ENCODE peak calls at places on chromosomes 16 and 17, in five cellular contexts. R, K, X, D and H are unnamed samples.

GRCh38 chr17:37742114-37742761 is 2.6 kb downstream of the HNF1B start:
- DNase-seq in R (no peak), K (no peak), X (peak), D (no peak), H (no peak)

GRCh38 chr17:44847581-44847980 is at the start of gene HIGD1B:
- DNase-seq in R (no peak), K (no peak), X (no peak), D (no peak), H (no peak)

GRCh38 chr17:17420035-17420434 is 56.8 kb upstream of the MED9 start:
- DNase-seq in R (no peak), K (peak), X (no peak), D (no peak), H (peak)

GRCh38 chr16:78925071-78925714 is 675.3 kb downstream of the MAF start:
- DNase-seq in R (no peak), K (peak), X (peak), D (no peak), H (peak)

GRCh38 chr16:2056681-2057407 is 9.1 kb downstream of the TSC2 start:
- DNase-seq in R (no peak), K (no peak), X (no peak), D (no peak), H (no peak)

GRCh38 chr16:58026139-58026704 is 668 bp downstream of the MMP15 start:
- DNase-seq in R (peak), K (peak), X (peak), D (peak), H (peak)

GRCh38 chr16:85190572-85190971 is 78.3 kb upstream of the CIBAR2 start:
- DNase-seq in R (no peak), K (no peak), X (no peak), D (no peak), H (no peak)

GRCh38 chr17:17672453-17673368 is 8.5 kb upstream of the RAI1 start:
- DNase-seq in R (no peak), K (no peak), X (no peak), D (no peak), H (no peak)

GRCh38 chr17:78379134-78379497 is 667 bp downstream of the PGS1 start:
- DNase-seq in R (no peak), K (no peak), X (no peak), D (no peak), H (no peak)

GRCh38 chr17:37147301-37147812 is 198.6 kb downstream of the AATF start:
- DNase-seq in R (no peak), K (no peak), X (no peak), D (no peak), H (no peak)

GRCh38 chr16:67449739-67450138 is 18.8 kb downstream of the HSD11B2 start:
- DNase-seq in R (no peak), K (peak), X (no peak), D (no peak), H (peak)

GRCh38 chr17:32142038-32142856 is at the start of gene RHOT1:
- DNase-seq in R (peak), K (peak), X (peak), D (peak), H (peak)

GRCh38 chr17:81081619-81082176 is 46.7 kb downstream of the BAIAP2 start:
- DNase-seq in R (no peak), K (no peak), X (no peak), D (no peak), H (no peak)

GRCh38 chr17:81400154-81400938 is 5.1 kb downstream of the BAHCC1 start:
- DNase-seq in R (no peak), K (no peak), X (peak), D (no peak), H (peak)

GRCh38 chr17:16909887-16910286 is 62.0 kb downstream of the TNFRSF13B start:
- DNase-seq in R (no peak), K (no peak), X (peak), D (no peak), H (no peak)

GRCh38 chr17:1169471-1169908 is 10.3 kb downstream of the ABR start:
- DNase-seq in R (no peak), K (peak), X (no peak), D (no peak), H (no peak)

GRCh38 chr17:45432405-45433113 is at the start of gene ARHGAP27:
- DNase-seq in R (peak), K (no peak), X (peak), D (no peak), H (peak)

GRCh38 chr17:37752482-37752881 is 7.6 kb upstream of the HNF1B start:
- DNase-seq in R (no peak), K (no peak), X (no peak), D (no peak), H (no peak)

GRCh38 chr16:50651835-50652438 is 29.2 kb downstream of the SNX20 start:
- DNase-seq in R (no peak), K (no peak), X (no peak), D (no peak), H (no peak)

GRCh38 chr16:58462499-58462996 is 37.4 kb upstream of the NDRG4 start:
- DNase-seq in R (peak), K (no peak), X (peak), D (no peak), H (no peak)

GRCh38 chr17:63998721-63999679 is 849 bp downstream of the PRR29 start:
- DNase-seq in R (peak), K (no peak), X (no peak), D (no peak), H (no peak)

GRCh38 chr17:47872651-47873161 is 21.7 kb upstream of the SP6 start:
- DNase-seq in R (peak), K (no peak), X (peak), D (no peak), H (no peak)

DNA sequence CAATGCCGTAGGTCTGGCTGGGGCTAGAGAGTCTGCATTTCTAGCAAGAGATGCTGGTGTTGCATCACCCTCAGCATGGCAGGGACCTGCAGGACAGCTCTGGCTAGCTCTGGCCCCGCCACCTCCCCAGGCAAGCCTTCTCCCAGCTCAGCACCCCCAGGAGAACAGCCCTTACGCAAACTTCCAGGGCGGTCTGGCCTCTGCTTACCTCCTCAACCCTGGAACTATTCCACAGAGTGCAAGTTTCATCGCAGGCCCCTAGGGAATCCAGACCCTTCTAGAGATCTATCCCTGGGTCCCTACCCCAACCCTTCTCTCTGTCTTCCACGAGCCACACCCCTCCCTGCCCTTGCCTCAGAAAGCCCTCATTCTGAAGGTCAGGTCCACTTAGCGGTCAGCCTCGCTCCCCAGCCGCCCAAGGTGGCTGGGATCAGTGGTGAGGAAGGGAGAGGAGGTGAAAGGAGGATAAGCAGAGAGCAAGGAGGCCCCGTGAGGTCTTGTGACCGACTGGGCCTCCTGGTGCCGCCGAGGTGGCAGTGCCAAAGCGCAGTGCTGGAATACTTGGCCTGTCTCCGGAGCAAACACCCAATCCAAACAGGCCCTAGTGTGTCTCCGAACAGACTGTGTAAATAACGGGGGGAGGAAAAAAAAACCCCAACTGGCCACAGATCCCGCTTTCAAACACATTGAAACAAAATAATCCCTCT is 380.7 kb downstream of the SOX9 start:
- DNase-seq in R (peak), K (no peak), X (no peak), D (no peak), H (no peak)
- TF ChIP-seq POLR2A in R (no peak), K (no peak), X (no peak), D (no peak), H (no peak)

GRCh38 chr17:7293131-7293557 is 1.3 kb downstream of the YBX2 start:
- DNase-seq in R (no peak), K (no peak), X (no peak), D (no peak), H (peak)

GRCh38 chr17:7293821-7294613 is 422 bp downstream of the YBX2 start:
- DNase-seq in R (no peak), K (no peak), X (peak), D (no peak), H (peak)

GRCh38 chr17:7294614-7295153 is at the start of gene YBX2:
- DNase-seq in R (peak), K (peak), X (peak), D (peak), H (peak)

GRCh38 chr17:7295230-7296180 is 1.1 kb upstream of the YBX2 start:
- DNase-seq in R (no peak), K (no peak), X (no peak), D (no peak), H (no peak)

DNA sequence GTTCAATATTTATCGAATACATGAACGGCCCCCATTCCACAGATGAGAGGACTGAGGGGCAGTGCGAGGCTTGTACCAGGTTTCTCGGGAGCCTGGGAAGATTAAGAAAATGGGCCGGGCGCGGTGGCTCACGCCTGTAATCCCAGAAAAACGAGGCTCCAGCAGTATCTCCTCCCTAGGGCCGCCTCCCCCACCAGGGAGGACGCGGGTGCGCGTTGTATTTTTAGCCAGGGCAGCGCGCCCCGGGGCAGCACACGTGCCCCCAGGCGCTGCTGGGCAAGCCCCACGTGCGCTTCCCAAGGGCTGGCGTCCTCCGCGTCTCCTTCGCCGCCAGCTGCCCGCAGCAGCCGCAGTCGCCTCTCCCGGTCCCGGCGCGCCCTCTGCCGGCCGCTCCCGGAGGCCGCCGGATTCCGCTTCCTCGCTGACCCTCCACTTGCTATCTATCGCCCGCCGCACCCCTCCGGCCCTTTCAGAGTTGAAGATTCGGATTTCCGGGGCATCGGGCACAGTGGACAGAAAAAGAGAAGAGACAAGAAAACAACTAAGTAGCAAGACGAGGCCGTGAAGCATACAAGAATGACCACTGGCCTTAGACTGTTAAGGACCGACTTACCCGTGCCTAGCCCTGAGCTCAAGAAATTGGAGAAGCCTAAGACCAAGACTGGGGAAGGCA is 1.9 kb upstream of the YBX2 start:
- DNase-seq in R (peak), K (peak), X (peak), D (peak), H (peak)
- TF ChIP-seq POLR2A in R (no peak), K (no peak), X (no peak), D (no peak), H (peak)

GRCh38 chr16:14056970-14057369 is 14.1 kb upstream of the MRTFB start:
- DNase-seq in R (no peak), K (no peak), X (no peak), D (no peak), H (no peak)
- TF ChIP-seq POLR2A in R (no peak), K (no peak), X (no peak), D (no peak), H (no peak)

GRCh38 chr17:39626671-39627169 is at the start of gene PPP1R1B:
- DNase-seq in R (peak), K (no peak), X (peak), D (no peak), H (no peak)
- TF ChIP-seq POLR2A in R (no peak), K (no peak), X (no peak), D (no peak), H (no peak)

DNA sequence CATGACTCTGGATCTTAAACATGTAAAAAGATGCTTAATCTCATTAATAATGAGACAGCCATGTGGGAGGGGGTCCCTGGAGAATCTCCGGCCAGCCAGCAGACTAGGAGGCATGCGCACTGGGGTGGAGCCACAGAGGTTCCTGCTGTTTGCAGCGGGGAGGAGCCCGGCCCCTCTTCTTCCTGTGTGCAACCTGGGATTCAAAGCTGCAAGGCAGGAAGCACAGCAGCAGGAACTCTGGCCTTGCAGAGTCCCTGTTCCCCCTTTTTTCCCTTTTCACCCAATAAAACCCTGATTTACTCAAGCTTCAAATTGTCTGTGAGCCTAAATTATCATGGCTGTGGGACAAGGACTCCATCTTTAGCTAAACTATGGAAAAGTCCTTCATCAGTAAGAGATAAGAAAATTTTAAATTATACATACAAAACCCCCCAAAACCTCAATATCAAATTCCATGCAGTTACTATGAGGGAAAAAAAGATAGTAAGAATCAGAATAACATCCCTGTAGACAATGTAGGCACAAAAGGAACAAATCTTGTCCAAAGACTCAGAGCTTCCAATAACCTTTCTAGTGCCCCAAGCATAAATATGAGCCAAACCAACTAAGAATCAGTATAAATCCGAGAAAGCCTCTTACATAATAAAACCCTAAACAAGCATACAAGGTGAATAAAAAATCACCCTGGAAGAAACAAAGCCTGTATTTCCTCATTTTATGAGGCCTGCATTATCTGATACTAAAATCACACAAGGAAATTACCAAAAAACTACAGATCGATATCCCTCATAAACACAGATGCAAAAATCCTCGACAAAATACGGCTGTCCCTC is 12.1 kb downstream of the CFDP1 start:
- DNase-seq in R (peak), K (peak), X (peak), D (peak), H (no peak)
- TF ChIP-seq POLR2A in R (no peak), K (no peak), X (no peak), D (no peak), H (no peak)

GRCh38 chr17:29718446-29719039 is 95.8 kb upstream of the CORO6 start:
- DNase-seq in R (no peak), K (no peak), X (peak), D (no peak), H (peak)

GRCh38 chr17:29723283-29724047 is 100.8 kb upstream of the CORO6 start:
- DNase-seq in R (no peak), K (no peak), X (no peak), D (no peak), H (no peak)

GRCh38 chr17:29720471-29720990 is 97.8 kb upstream of the CORO6 start:
- DNase-seq in R (no peak), K (no peak), X (no peak), D (no peak), H (no peak)

GRCh38 chr17:29719469-29719868 is 96.8 kb upstream of the CORO6 start:
- DNase-seq in R (no peak), K (no peak), X (no peak), D (no peak), H (no peak)

DNA sequence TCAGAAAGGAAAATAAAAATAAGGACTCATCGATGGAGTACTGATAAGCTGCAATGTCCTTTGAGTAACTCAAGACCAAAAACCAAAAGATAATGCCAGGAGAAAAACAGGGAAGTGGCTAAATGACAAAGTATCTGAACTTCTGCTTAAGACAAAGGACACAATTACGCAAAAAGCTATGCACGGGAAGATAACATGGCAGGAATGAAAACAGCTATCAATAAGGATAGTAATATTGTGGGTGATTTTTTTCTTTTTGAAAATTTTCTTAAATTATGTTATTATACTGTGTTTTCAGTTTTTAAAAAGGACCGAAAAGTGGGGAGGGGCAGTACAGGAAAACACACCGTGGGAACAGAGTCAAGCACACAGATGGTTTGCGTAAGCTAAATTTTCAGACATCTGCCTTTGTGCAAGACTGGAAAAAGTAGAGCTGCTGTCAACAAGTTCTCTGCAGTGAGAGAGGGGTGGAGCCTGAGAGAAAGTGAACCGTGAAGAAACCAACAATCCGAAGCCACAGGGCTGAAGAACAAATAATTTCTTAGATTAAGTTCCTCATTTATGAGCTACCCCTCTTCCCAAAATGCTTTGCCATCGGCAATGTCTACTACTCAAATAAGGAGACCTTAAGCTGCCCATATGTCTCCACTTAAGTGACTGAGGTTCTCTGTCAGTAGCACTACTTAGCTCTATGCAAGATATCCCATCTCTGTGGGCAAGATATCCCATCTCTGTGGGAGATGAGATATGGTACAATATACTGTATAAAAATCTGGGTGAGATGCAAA is 99.9 kb upstream of the CORO6 start:
- DNase-seq in R (no peak), K (peak), X (no peak), D (no peak), H (peak)
- TF ChIP-seq POLR2A in R (no peak), K (no peak), X (no peak), D (no peak), H (no peak)

GRCh38 chr16:31354394-31355291 is at the start of gene ITGAX:
- DNase-seq in R (peak), K (peak), X (no peak), D (no peak), H (peak)
- TF ChIP-seq POLR2A in R (no peak), K (no peak), X (no peak), D (no peak), H (no peak)

DNA sequence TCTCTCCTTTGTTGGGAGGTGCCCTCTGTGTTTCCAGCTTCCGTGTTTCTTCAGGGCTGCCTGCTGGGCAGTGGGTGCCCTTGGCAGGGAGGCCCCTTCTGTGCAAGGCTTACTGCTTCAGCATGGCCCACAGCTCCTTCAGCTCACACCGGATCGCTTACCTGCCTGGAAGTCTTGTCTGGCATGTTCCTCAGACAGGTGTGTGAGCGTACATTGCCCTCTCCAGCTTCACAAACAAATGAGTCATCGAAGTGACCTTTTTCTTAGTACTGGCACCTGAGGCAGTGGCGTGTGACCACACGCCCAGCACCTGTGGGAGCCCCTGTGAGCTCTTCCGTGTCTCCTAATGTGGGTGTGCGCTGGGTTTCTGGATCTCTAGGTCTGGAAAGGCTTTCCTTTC is 3.5 kb downstream of the RAB40C start:
- DNase-seq in R (no peak), K (no peak), X (no peak), D (no peak), H (no peak)
- TF ChIP-seq POLR2A in R (no peak), K (no peak), X (no peak), D (no peak), H (no peak)